ENCODE peak calls at places on chromosomes 5 and 9, in nine cellular contexts. P, T, S, G, V, W, M, L and J are unnamed samples.

GRCh38 chr5:111574316-111574715 is 62.0 kb upstream of the STARD4 start:
- DNase-seq in G (no peak), L (peak; percentile 28), P (peak; percentile 55), M (no peak), W (peak; percentile 41), T (no peak), V (no peak), S (no peak), J (no peak)

GRCh38 chr5:96651948-96652753 is 10.0 kb upstream of the CAST start:
- DNase-seq in V (peak; percentile 28), W (peak; percentile 57), L (no peak), S (no peak), M (no peak), G (no peak), T (no peak), P (no peak), J (peak; percentile 58)

GRCh38 chr9:124291801-124292396 is 34.1 kb downstream of the NEK6 start:
- DNase-seq in L (no peak), S (no peak), T (no peak), W (no peak), G (peak; percentile 72), M (no peak), P (no peak), V (no peak), J (no peak)

GRCh38 chr9:125160750-125161149 is 17.4 kb upstream of the SCAI start:
- DNase-seq in S (no peak), W (no peak), G (no peak), T (no peak), L (no peak), M (no peak), V (no peak), P (no peak), J (no peak)

GRCh38 chr5:146681586-146681945 is 165.6 kb upstream of the GPR151 start:
- DNase-seq in V (no peak), S (no peak), G (no peak), T (no peak), M (no peak), P (peak; percentile 5), W (no peak), L (no peak), J (no peak)

GRCh38 chr9:137053944-137054931 is at the start of gene ENTPD2:
- DNase-seq in M (no peak), S (no peak), P (no peak), W (no peak), T (peak; percentile 94), L (peak; percentile 56), V (peak; percentile 96), G (no peak), J (no peak)

GRCh38 chr9:104864675-104865104 is 63.3 kb downstream of the ABCA1 start:
- DNase-seq in S (no peak), L (no peak), T (no peak), W (peak; percentile 68), M (no peak), G (peak; percentile 64), V (no peak), P (peak; percentile 91), J (no peak)

GRCh38 chr9:122922713-122923112 is 8.6 kb downstream of the ZBTB26 start:
- DNase-seq in P (no peak), S (no peak), W (no peak), L (no peak), G (no peak), M (no peak), T (no peak), V (no peak), J (no peak)

GRCh38 chr9:100602302-100602930 is 24.5 kb downstream of the CAVIN4 start:
- DNase-seq in T (peak; percentile 64), S (peak; percentile 62), P (peak; percentile 58), V (peak; percentile 51), M (no peak), W (peak; percentile 70), G (peak; percentile 24), L (peak; percentile 42), J (peak; percentile 80)

GRCh38 chr9:76162751-76163500 is 231.3 kb downstream of the RFK start:
- DNase-seq in G (no peak), L (no peak), V (no peak), P (peak; percentile 51), S (no peak), M (no peak), T (no peak), W (no peak), J (no peak)

GRCh38 chr9:106799146-106799545 is 63.8 kb upstream of the ZNF462 start:
- DNase-seq in L (peak; percentile 52), V (no peak), S (peak; percentile 70), G (peak; percentile 77), T (peak; percentile 85), P (peak; percentile 94), W (peak; percentile 71), M (no peak), J (no peak)

GRCh38 chr5:109865636-109866035 is 175.9 kb downstream of the MAN2A1 start:
- DNase-seq in T (peak; percentile 15), L (peak; percentile 83), M (no peak), S (no peak), V (no peak), P (peak; percentile 90), W (peak; percentile 95), G (peak; percentile 29), J (no peak)

GRCh38 chr9:33329996-33330395 is 39.7 kb downstream of the NFX1 start:
- DNase-seq in L (peak; percentile 5), P (peak; percentile 76), T (peak; percentile 25), G (peak; percentile 52), V (no peak), M (no peak), S (no peak), W (peak; percentile 85), J (no peak)

GRCh38 chr5:84494453-84494852 is 109.8 kb upstream of the EDIL3 start:
- DNase-seq in V (no peak), P (peak; percentile 1), L (peak; percentile 90), T (no peak), G (peak; percentile 28), S (peak; percentile 53), W (peak; percentile 53), M (no peak), J (peak; percentile 6)

GRCh38 chr5:92927291-92927778 is 653.7 kb downstream of the NR2F1-AS1 start:
- DNase-seq in W (no peak), G (no peak), V (no peak), P (no peak), M (no peak), L (no peak), S (no peak), T (no peak), J (no peak)

GRCh38 chr9:130196643-130197042 is 24.4 kb downstream of the NCS1 start:
- DNase-seq in T (no peak), S (no peak), W (no peak), P (peak; percentile 49), G (no peak), V (peak; percentile 48), M (no peak), L (no peak), J (no peak)

GRCh38 chr5:168365581-168366081 is 74.2 kb downstream of the WWC1 start:
- DNase-seq in G (no peak), M (peak; percentile 59), W (no peak), V (peak; percentile 69), S (peak; percentile 42), L (peak; percentile 88), P (peak; percentile 69), T (peak; percentile 86), J (no peak)

GRCh38 chr5:143355710-143356109 is 47.8 kb downstream of the NR3C1 start:
- DNase-seq in P (peak; percentile 93), V (no peak), T (peak; percentile 96), G (peak; percentile 51), S (peak; percentile 84), M (peak; percentile 89), L (peak; percentile 90), W (peak; percentile 97), J (peak; percentile 95)